ENCODE peak calls at places on chromosomes 7 and 10, in eight cellular contexts. One of them, this sample, is unnamed.
A peak's percentile ranks its signal among the peaks of the same experiment; 100 is the strongest.

GRCh38 chr10:35780970-35781642 is 139.0 kb upstream of the FZD8 start:
- DNase-seq in DND-41: no peak
- DNase-seq in PC-9: no peak
- DNase-seq in HCT116: no peak
- DNase-seq in MM.1S: no peak
- DNase-seq in mammary epithelial cell: peak; percentile 18
- DNase-seq in GM23248: no peak
- DNase-seq in GM23338: no peak
- DNase-seq in this sample: no peak

GRCh38 chr7:105734233-105734632 is 142.2 kb downstream of the ATXN7L1 start:
- DNase-seq in DND-41: no peak
- DNase-seq in PC-9: peak; percentile 92
- DNase-seq in HCT116: no peak
- DNase-seq in MM.1S: no peak
- DNase-seq in mammary epithelial cell: no peak
- DNase-seq in GM23248: no peak
- DNase-seq in GM23338: no peak
- DNase-seq in this sample: no peak

GRCh38 chr7:150945853-150946825 is 32.0 kb downstream of the KCNH2 start:
- DNase-seq in DND-41: no peak
- DNase-seq in PC-9: no peak
- DNase-seq in HCT116: no peak
- DNase-seq in MM.1S: no peak
- DNase-seq in mammary epithelial cell: peak; percentile 38
- DNase-seq in GM23248: no peak
- DNase-seq in GM23338: no peak
- DNase-seq in this sample: peak; percentile 47

GRCh38 chr7:103391976-103392375 is 44.5 kb downstream of the PSMC2 start:
- DNase-seq in DND-41: no peak
- DNase-seq in PC-9: peak; percentile 54
- DNase-seq in HCT116: no peak
- DNase-seq in MM.1S: no peak
- DNase-seq in mammary epithelial cell: no peak
- DNase-seq in GM23248: peak; percentile 20
- DNase-seq in GM23338: no peak
- DNase-seq in this sample: no peak

GRCh38 chr7:12583181-12583580 is 12.7 kb downstream of the SCIN start:
- DNase-seq in DND-41: no peak
- DNase-seq in PC-9: no peak
- DNase-seq in HCT116: no peak
- DNase-seq in MM.1S: no peak
- DNase-seq in mammary epithelial cell: no peak
- DNase-seq in GM23248: peak; percentile 47
- DNase-seq in GM23338: no peak
- DNase-seq in this sample: no peak

GRCh38 chr10:17001961-17002749 is 127.5 kb downstream of the CUBN start:
- DNase-seq in DND-41: no peak
- DNase-seq in PC-9: no peak
- DNase-seq in HCT116: no peak
- DNase-seq in MM.1S: peak; percentile 77
- DNase-seq in mammary epithelial cell: peak; percentile 61
- DNase-seq in GM23248: peak; percentile 95
- DNase-seq in GM23338: no peak
- DNase-seq in this sample: peak; percentile 98

GRCh38 chr7:6489612-6490011 is 41.9 kb upstream of the DAGLB start:
- DNase-seq in DND-41: no peak
- DNase-seq in PC-9: no peak
- DNase-seq in HCT116: peak; percentile 16
- DNase-seq in MM.1S: peak; percentile 5
- DNase-seq in mammary epithelial cell: no peak
- DNase-seq in GM23248: peak; percentile 39
- DNase-seq in GM23338: peak; percentile 59
- DNase-seq in this sample: no peak

GRCh38 chr10:21172774-21173432 is 275.8 kb upstream of the NEBL start:
- DNase-seq in DND-41: no peak
- DNase-seq in PC-9: no peak
- DNase-seq in HCT116: no peak
- DNase-seq in MM.1S: no peak
- DNase-seq in mammary epithelial cell: no peak
- DNase-seq in GM23248: peak; percentile 28
- DNase-seq in GM23338: peak; percentile 61
- DNase-seq in this sample: no peak

GRCh38 chr10:43667317-43667731 is 18.6 kb upstream of the ZNF32 start:
- DNase-seq in DND-41: no peak
- DNase-seq in PC-9: no peak
- DNase-seq in HCT116: no peak
- DNase-seq in MM.1S: no peak
- DNase-seq in mammary epithelial cell: no peak
- DNase-seq in GM23248: peak; percentile 67
- DNase-seq in GM23338: peak; percentile 79
- DNase-seq in this sample: peak; percentile 20

GRCh38 chr10:110711382-110711781 is 67.2 kb downstream of the RBM20 start:
- DNase-seq in DND-41: no peak
- DNase-seq in PC-9: no peak
- DNase-seq in HCT116: no peak
- DNase-seq in MM.1S: no peak
- DNase-seq in mammary epithelial cell: no peak
- DNase-seq in GM23248: no peak
- DNase-seq in GM23338: no peak
- DNase-seq in this sample: no peak

GRCh38 chr10:106025208-106025811 is 1139.2 kb downstream of the SORCS1 start:
- DNase-seq in DND-41: no peak
- DNase-seq in PC-9: no peak
- DNase-seq in HCT116: no peak
- DNase-seq in MM.1S: no peak
- DNase-seq in mammary epithelial cell: no peak
- DNase-seq in GM23248: no peak
- DNase-seq in GM23338: no peak
- DNase-seq in this sample: no peak

GRCh38 chr10:23067939-23068775 is 27.2 kb upstream of the MSRB2 start:
- DNase-seq in DND-41: peak; percentile 61
- DNase-seq in PC-9: peak; percentile 43
- DNase-seq in HCT116: peak; percentile 81
- DNase-seq in MM.1S: peak; percentile 72
- DNase-seq in mammary epithelial cell: peak; percentile 51
- DNase-seq in GM23248: peak; percentile 84
- DNase-seq in GM23338: peak; percentile 94
- DNase-seq in this sample: peak; percentile 29

GRCh38 chr7:130071701-130072622 is 1.6 kb downstream of the KLHDC10 start:
- DNase-seq in DND-41: peak; percentile 74
- DNase-seq in PC-9: peak; percentile 85
- DNase-seq in HCT116: peak; percentile 84
- DNase-seq in MM.1S: peak; percentile 89
- DNase-seq in mammary epithelial cell: peak; percentile 75
- DNase-seq in GM23248: peak; percentile 88
- DNase-seq in GM23338: peak; percentile 91
- DNase-seq in this sample: peak; percentile 75

GRCh38 chr10:75111906-75112703 is 649 bp downstream of the SAMD8 start:
- DNase-seq in DND-41: no peak
- DNase-seq in PC-9: no peak
- DNase-seq in HCT116: peak; percentile 1
- DNase-seq in MM.1S: peak; percentile 26
- DNase-seq in mammary epithelial cell: peak; percentile 51
- DNase-seq in GM23248: peak; percentile 77
- DNase-seq in GM23338: peak; percentile 76
- DNase-seq in this sample: peak; percentile 47

GRCh38 chr7:12814107-12814506 is 126.7 kb downstream of the ARL4A start:
- DNase-seq in DND-41: no peak
- DNase-seq in PC-9: no peak
- DNase-seq in HCT116: no peak
- DNase-seq in MM.1S: no peak
- DNase-seq in mammary epithelial cell: peak; percentile 87
- DNase-seq in GM23248: no peak
- DNase-seq in GM23338: no peak
- DNase-seq in this sample: no peak

GRCh38 chr10:124366343-124366742 is 52.4 kb downstream of the OAT start:
- DNase-seq in DND-41: no peak
- DNase-seq in PC-9: no peak
- DNase-seq in HCT116: no peak
- DNase-seq in MM.1S: no peak
- DNase-seq in mammary epithelial cell: no peak
- DNase-seq in GM23248: no peak
- DNase-seq in GM23338: no peak
- DNase-seq in this sample: no peak

GRCh38 chr10:124369066-124369465 is 49.7 kb downstream of the OAT start:
- DNase-seq in DND-41: no peak
- DNase-seq in PC-9: no peak
- DNase-seq in HCT116: no peak
- DNase-seq in MM.1S: no peak
- DNase-seq in mammary epithelial cell: no peak
- DNase-seq in GM23248: no peak
- DNase-seq in GM23338: no peak
- DNase-seq in this sample: no peak

GRCh38 chr10:124366825-124367224 is 51.9 kb downstream of the OAT start:
- DNase-seq in DND-41: peak; percentile 75
- DNase-seq in PC-9: no peak
- DNase-seq in HCT116: no peak
- DNase-seq in MM.1S: no peak
- DNase-seq in mammary epithelial cell: no peak
- DNase-seq in GM23248: no peak
- DNase-seq in GM23338: no peak
- DNase-seq in this sample: no peak

GRCh38 chr10:124367936-124368335 is 50.8 kb downstream of the OAT start:
- DNase-seq in DND-41: no peak
- DNase-seq in PC-9: no peak
- DNase-seq in HCT116: no peak
- DNase-seq in MM.1S: no peak
- DNase-seq in mammary epithelial cell: no peak
- DNase-seq in GM23248: no peak
- DNase-seq in GM23338: no peak
- DNase-seq in this sample: no peak

GRCh38 chr10:124367414-124367813 is 51.3 kb downstream of the OAT start:
- DNase-seq in DND-41: no peak
- DNase-seq in PC-9: no peak
- DNase-seq in HCT116: no peak
- DNase-seq in MM.1S: no peak
- DNase-seq in mammary epithelial cell: no peak
- DNase-seq in GM23248: no peak
- DNase-seq in GM23338: no peak
- DNase-seq in this sample: no peak
- H3K4me1 ChIP-seq in DND-41: peaks cover 17% of the 10 kb centered on the region
- H3K4me1 ChIP-seq in PC-9: no peaks in the 10 kb centered on the region
- H3K4me1 ChIP-seq in HCT116: no peaks in the 10 kb centered on the region
- H3K4me1 ChIP-seq in MM.1S: no peaks in the 10 kb centered on the region
- H3K4me1 ChIP-seq in mammary epithelial cell: no peaks in the 10 kb centered on the region
- H3K4me1 ChIP-seq in GM23248: no peaks in the 10 kb centered on the region
- H3K4me1 ChIP-seq in GM23338: no peaks in the 10 kb centered on the region
- H3K4me1 ChIP-seq in this sample: no peaks in the 10 kb centered on the region

DNA sequence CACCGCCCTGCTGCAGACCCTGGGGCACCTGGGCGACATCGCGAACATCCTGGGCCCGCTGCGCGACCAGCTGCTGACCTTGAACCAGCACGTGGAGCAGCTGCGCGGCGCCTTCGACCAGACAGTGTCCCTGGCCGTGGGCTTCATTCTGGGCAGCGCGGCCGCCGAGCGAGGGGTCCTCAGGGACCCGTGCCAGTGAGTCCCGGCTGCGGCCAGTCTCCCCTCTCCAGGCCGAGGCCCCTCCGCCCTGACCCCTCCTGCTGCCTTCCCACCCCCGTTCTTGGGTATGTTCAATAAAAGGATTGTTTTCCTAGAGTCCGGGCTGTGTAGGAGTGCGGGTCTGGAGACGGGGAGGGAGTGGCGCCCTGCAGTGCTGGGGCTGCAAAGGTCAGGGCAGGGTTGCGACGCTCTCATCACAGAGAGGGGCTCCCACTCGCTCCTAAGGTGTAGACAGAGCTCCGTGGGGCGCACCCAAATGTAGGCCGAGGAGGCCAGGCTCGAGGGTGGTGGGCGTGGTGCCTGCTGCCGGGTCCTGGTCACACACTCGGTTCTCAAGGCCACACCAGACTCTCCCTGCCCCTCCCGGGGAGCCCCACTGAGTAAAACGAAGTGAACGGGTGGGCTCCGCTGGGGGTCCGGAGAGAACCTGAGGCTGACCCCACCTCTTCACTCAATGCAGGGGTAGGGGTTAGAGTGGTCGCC is 1.4 kb downstream of the UTF1 start:
- DNase-seq in DND-41: no peak
- DNase-seq in PC-9: no peak
- DNase-seq in HCT116: no peak
- DNase-seq in MM.1S: no peak
- DNase-seq in mammary epithelial cell: no peak
- DNase-seq in GM23248: no peak
- DNase-seq in GM23338: no peak
- DNase-seq in this sample: no peak
- TF ChIP-seq EZH2 in DND-41: no peak
- TF ChIP-seq EZH2 in PC-9: no peak
- TF ChIP-seq EZH2 in HCT116: no peak
- TF ChIP-seq EZH2 in MM.1S: no peak
- TF ChIP-seq EZH2 in mammary epithelial cell: peak; percentile 31
- TF ChIP-seq EZH2 in GM23248: no peak
- TF ChIP-seq EZH2 in GM23338: peak; percentile 41
- TF ChIP-seq EZH2 in this sample: peak; percentile 86

GRCh38 chr7:74183142-74183541 is 9.0 kb downstream of the EIF4H start:
- DNase-seq in DND-41: no peak
- DNase-seq in PC-9: no peak
- DNase-seq in HCT116: no peak
- DNase-seq in MM.1S: no peak
- DNase-seq in mammary epithelial cell: no peak
- DNase-seq in GM23248: no peak
- DNase-seq in GM23338: no peak
- DNase-seq in this sample: no peak
- H3K4me1 ChIP-seq in DND-41: peaks cover 37% of the 10 kb centered on the region
- H3K4me1 ChIP-seq in PC-9: peaks cover 35% of the 10 kb centered on the region
- H3K4me1 ChIP-seq in HCT116: peaks cover 81% of the 10 kb centered on the region
- H3K4me1 ChIP-seq in MM.1S: no peaks in the 10 kb centered on the region
- H3K4me1 ChIP-seq in mammary epithelial cell: peaks cover 54% of the 10 kb centered on the region
- H3K4me1 ChIP-seq in GM23248: peaks cover 71% of the 10 kb centered on the region
- H3K4me1 ChIP-seq in GM23338: peaks cover 38% of the 10 kb centered on the region
- H3K4me1 ChIP-seq in this sample: peaks cover 25% of the 10 kb centered on the region

DNA sequence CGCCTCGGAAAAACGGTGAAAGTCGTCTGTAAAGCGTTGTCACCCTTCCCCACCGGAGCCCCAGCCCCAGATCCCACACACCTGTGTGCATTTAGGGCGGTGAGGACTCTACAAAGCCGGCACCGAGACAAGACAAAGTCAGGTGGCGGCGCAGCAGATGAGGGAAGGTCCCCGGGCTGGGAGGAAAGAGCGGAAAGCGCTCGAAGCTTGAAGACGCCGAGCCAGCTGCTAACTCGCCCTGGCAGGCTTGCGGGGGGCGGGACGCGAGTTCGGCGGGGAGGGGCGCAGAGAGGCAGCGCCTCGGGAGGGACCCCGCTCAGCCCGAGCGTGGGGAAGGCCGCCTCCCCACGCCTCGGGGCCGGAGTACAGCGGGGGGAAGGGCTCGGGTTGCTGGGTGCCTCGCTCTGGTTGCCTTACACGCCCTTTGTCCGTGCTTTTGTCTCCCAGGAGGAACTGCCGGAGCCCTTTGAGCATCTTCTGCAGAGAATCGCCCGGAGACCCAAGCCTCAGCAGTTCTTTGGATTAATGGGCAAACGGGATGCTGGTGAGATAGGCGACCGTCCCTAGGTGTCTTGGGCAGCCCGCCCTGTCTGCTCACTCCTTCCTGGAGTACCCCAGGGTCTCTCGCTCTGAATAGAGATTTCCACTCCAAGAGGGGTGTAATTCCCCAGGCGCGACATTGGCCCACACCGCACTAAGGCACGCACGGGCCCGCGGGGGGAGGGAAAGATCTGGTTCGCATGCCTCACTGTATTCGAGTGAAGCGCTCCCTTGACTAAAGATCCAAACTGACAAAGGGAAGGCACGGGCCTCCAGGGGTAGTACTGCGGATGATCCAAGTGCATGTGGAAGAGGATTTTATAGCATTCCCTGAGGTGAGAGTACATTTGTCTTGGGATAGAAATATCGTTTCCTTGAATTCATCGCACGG is 1.7 kb downstream of the TAC1 start:
- DNase-seq in DND-41: no peak
- DNase-seq in PC-9: no peak
- DNase-seq in HCT116: no peak
- DNase-seq in MM.1S: no peak
- DNase-seq in mammary epithelial cell: no peak
- DNase-seq in GM23248: peak; percentile 10
- DNase-seq in GM23338: peak; percentile 75
- DNase-seq in this sample: no peak
- TF ChIP-seq EZH2 in DND-41: no peak
- TF ChIP-seq EZH2 in PC-9: no peak
- TF ChIP-seq EZH2 in HCT116: no peak
- TF ChIP-seq EZH2 in MM.1S: no peak
- TF ChIP-seq EZH2 in mammary epithelial cell: peak; percentile 91
- TF ChIP-seq EZH2 in GM23248: no peak
- TF ChIP-seq EZH2 in GM23338: peak; percentile 68
- TF ChIP-seq EZH2 in this sample: peak; percentile 56